ENCODE peak calls at places on chromosomes 2 and 18, in eight cellular contexts. D is tibial nerve, H is esophagus squamous epithelium, J is sigmoid colon, X is body of pancreas, E is right lobe of liver, A is heart left ventricle, O is testis. Z is an unnamed sample.

GRCh38 chr18:52903858-52904257 is 563.9 kb downstream of the DCC start:
- DNase-seq in E (no peak), D (peak; percentile 13), X (peak; percentile 74), A (no peak), H (no peak), O (peak; percentile 78), J (no peak), Z (peak; percentile 53)

GRCh38 chr2:144519934-144520717 is at the start of gene ZEB2:
- DNase-seq in D (peak; percentile 80), J (peak; percentile 88), O (peak; percentile 91), X (peak; percentile 30), E (peak; percentile 30), A (peak; percentile 61), H (no peak), Z (no peak)

GRCh38 chr2:85457877-85458316 is 39.4 kb downstream of the SH2D6 start:
- DNase-seq in A (no peak), J (peak; percentile 29), H (no peak), D (no peak), X (no peak), O (no peak), E (no peak), Z (peak; percentile 68)

GRCh38 chr2:173160618-173161017 is 85.0 kb downstream of the MAP3K20 start:
- DNase-seq in J (no peak), A (no peak), H (no peak), E (no peak), D (no peak), O (no peak), X (no peak), Z (no peak)

GRCh38 chr2:5923957-5924945 is 232.1 kb downstream of the SOX11 start:
- DNase-seq in J (no peak), O (no peak), H (no peak), A (no peak), X (no peak), D (no peak), E (no peak), Z (no peak)

GRCh38 chr2:127115471-127116199 is 8.7 kb upstream of the BIN1 start:
- DNase-seq in D (no peak), A (no peak), E (no peak), X (no peak), J (peak; percentile 42), O (no peak), H (no peak), Z (no peak)

GRCh38 chr2:336360-336759 is 48.5 kb upstream of the ALKAL2 start:
- DNase-seq in H (no peak), O (no peak), A (no peak), J (no peak), D (no peak), E (no peak), X (no peak), Z (no peak)

GRCh38 chr18:70499218-70499691 is 210.4 kb downstream of the SOCS6 start:
- DNase-seq in X (no peak), H (no peak), E (no peak), J (no peak), D (no peak), O (peak; percentile 43), A (no peak), Z (peak; percentile 16)

GRCh38 chr18:55706893-55707292 is 118.9 kb upstream of the TCF4 start:
- DNase-seq in X (no peak), O (no peak), D (no peak), J (no peak), A (no peak), H (no peak), E (no peak), Z (no peak)

GRCh38 chr2:48727560-48727959 is 28.0 kb downstream of the LHCGR start:
- DNase-seq in D (no peak), X (no peak), O (no peak), A (no peak), E (no peak), J (no peak), H (no peak), Z (no peak)

GRCh38 chr2:134252092-134252775 is 1.6 kb upstream of the MGAT5 start:
- DNase-seq in X (no peak), J (no peak), D (no peak), O (no peak), H (no peak), E (no peak), A (no peak), Z (peak; percentile 83)

DNA sequence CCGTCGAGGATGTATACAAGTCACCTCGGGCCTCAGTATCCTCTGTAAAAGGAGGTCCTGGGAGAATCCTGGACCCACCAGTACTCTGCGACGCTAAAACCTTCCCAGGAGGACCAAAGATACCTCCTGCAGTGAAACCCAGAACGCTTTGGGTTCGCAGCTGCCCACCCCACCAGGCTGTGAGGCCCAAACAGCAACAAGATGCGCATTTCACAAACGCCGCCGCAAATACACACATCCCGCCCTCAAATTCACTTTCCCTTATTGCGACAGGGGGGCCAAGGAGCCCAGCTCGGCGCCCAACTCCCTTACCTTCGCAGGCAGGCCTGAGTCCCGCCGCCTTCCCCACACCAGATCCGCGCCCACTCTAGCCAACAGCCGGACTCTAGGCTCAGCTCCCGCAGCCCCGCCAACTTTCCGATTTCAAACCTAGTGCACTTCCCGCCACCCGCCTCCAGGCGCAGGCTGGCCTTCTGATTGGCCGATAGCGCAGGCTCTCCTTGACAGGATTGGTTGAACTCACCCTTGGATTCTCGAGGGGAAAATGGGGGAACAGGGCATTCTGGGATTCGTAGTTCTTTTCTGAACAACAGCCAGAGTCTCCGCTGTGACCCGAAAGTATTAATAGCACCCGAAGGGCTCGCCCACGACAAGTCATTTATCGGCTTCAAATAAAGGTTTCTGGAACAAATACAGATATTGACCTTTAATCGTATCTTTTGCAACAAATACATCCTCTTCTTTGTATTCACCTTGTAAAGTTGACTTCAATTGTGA is at the start of gene SPC25:
- DNase-seq in X (peak; percentile 92), D (peak; percentile 79), J (peak; percentile 92), O (peak; percentile 93), H (peak; percentile 23), E (peak; percentile 89), A (peak; percentile 87), Z (peak; percentile 88)
- TF ChIP-seq POLR2A in X (no peak), D (no peak), J (no peak), O (no peak), H (no peak), E (no peak), A (no peak), Z (no peak)

GRCh38 chr2:110673201-110673600 is 4.7 kb downstream of the BUB1 start:
- DNase-seq in D (no peak), O (no peak), E (no peak), A (no peak), J (no peak), X (no peak), H (no peak), Z (no peak)

GRCh38 chr2:110674620-110675555 is 3.0 kb downstream of the BUB1 start:
- DNase-seq in D (no peak), H (no peak), J (no peak), E (peak; percentile 25), A (peak; percentile 31), O (peak; percentile 84), X (no peak), Z (peak; percentile 84)

GRCh38 chr2:110677080-110677479 is 783 bp downstream of the BUB1 start:
- DNase-seq in H (no peak), D (no peak), E (no peak), J (no peak), O (no peak), A (no peak), X (no peak), Z (no peak)

GRCh38 chr2:110677530-110678456 is at the start of gene BUB1:
- DNase-seq in H (peak; percentile 72), X (peak; percentile 98), D (peak; percentile 94), E (peak; percentile 98), J (peak; percentile 99), A (peak; percentile 98), O (peak; percentile 98), Z (peak; percentile 99)

DNA sequence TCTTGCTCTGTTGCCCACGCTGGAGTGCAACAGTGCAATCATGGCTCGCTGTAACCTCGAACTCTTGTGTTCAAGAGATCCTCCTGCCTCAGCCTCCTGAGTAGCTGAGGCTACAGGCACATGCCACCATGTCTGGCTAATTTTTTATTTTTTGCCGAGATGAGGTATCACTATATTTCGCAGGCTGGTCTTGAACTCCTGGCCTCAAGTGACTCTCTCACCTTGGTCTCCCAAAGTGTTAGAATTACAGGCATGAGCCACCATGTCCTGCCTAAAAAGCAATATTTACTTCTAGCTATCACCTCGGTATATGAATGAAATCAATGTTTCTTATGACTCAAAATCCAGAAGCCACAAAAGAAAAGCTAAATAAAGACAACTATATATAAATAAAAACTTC is 2.2 kb downstream of the BUB1 start:
- DNase-seq in E (no peak), O (no peak), A (no peak), X (no peak), D (no peak), H (no peak), J (no peak), Z (no peak)
- H3K4me3 ChIP-seq in E (no peak overlapping the region), O (no peak overlapping the region), A (peak overlapping the region; percentile 6), X (no peak overlapping the region), D (no peak overlapping the region), H (no peak overlapping the region), J (no peak overlapping the region), Z (no peak overlapping the region)

GRCh38 chr2:80395251-80395650 is 90.7 kb upstream of the LRRTM1 start:
- DNase-seq in H (no peak), J (no peak), E (no peak), O (no peak), A (no peak), D (no peak), X (no peak), Z (no peak)

GRCh38 chr2:80392446-80392845 is 87.9 kb upstream of the LRRTM1 start:
- DNase-seq in E (no peak), J (no peak), X (no peak), A (no peak), H (no peak), D (no peak), O (no peak), Z (no peak)

GRCh38 chr2:80393996-80394395 is 89.4 kb upstream of the LRRTM1 start:
- DNase-seq in E (no peak), H (no peak), O (no peak), X (no peak), J (no peak), D (no peak), A (no peak), Z (no peak)

GRCh38 chr2:80396276-80396675 is 91.7 kb upstream of the LRRTM1 start:
- DNase-seq in D (no peak), H (no peak), X (no peak), J (no peak), A (no peak), O (no peak), E (no peak), Z (no peak)
- H3K27me3 ChIP-seq in D (no peaks in the 10 kb centered on the region), H (no peaks in the 10 kb centered on the region), X (no peaks in the 10 kb centered on the region), J (no peaks in the 10 kb centered on the region), A (no peaks in the 10 kb centered on the region), O (no peaks in the 10 kb centered on the region), E (no peaks in the 10 kb centered on the region), Z (no peaks in the 10 kb centered on the region)

DNA sequence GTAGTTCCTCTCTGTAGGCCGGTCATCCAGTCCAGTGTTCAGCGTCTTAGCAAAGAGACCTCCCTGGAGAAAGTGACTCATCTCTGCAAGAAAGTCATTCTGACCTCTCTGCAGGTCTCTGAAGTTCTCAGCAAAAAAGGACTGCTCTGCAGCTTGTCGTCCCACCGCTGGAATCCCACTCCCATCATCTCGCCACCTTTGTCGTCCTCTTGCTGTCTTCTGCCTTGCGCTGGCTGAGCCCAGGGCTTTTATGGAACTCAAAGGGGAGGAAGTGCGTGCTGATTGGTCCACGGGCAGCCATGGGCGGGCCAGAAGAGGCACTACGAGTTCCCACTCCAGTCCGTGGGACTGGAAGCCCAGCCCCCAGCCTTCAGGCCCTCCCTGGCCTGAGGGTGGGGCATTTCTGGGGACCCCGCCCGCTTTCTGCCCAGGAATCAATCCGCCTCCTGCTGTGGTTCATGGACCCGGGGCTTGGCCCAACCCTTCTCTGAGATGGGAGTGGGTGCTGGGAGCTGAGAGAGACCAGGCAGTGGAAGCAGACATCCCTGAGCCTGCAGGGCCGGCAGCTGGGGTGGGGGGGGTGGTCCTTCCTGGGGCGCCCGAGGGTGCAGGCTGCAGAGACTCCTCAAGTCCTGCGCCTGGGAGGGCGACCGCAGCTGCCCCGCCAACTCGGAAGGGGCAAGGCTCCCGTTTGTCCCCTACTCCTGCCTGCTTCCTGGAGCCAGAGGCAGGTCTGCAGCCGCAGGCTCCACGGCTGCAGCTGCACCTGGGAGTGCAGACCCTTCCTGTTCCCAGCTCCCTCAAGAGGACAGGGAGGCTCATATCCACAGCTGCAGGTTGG is 660.7 kb upstream of the RAB6C start:
- DNase-seq in E (no peak), J (no peak), O (peak; percentile 76), H (no peak), A (no peak), X (no peak), D (no peak), Z (no peak)
- TF ChIP-seq POLR2A in E (no peak), J (no peak), O (no peak), H (no peak), A (no peak), X (no peak), D (no peak), Z (no peak)